ENCODE peak calls at places on chromosome 7, in nine cellular contexts. J is hypothalamus; Z is dorsolateral prefrontal cortex; I is activated T-cell treated with anti-CD3 and anti-CD28 coated beads, Interleukin-2, amount 50 U/mL, for 24 hours; M is kidney tubule cell; F is ELF-1; L is ovary; N is occipital lobe; S is Kasumi-1. E is an unnamed sample.

GRCh38 chr7:29606287-29606721 is 42.7 kb downstream of the PRR15 start:
- DNase-seq in J (no peak), Z (no peak), I (no peak), M (no peak), F (peak), L (no peak), N (no peak), S (no peak), E (no peak)

GRCh38 chr7:139777948-139778841 is at the start of gene HIPK2:
- DNase-seq in J (peak), Z (peak), I (peak), M (peak), F (peak), L (peak), N (peak), S (peak), E (peak)

GRCh38 chr7:147014596-147014995 is 898.0 kb downstream of the CNTNAP2 start:
- DNase-seq in J (no peak), Z (no peak), I (no peak), M (no peak), F (no peak), L (no peak), N (no peak), S (no peak), E (no peak)

GRCh38 chr7:2732959-2733584 is 45.1 kb downstream of the AMZ1 start:
- DNase-seq in J (no peak), Z (no peak), I (peak), M (peak), F (peak), L (peak), N (no peak), S (peak), E (peak)

GRCh38 chr7:1055084-1055450 is 10.7 kb downstream of the GPR146 start:
- DNase-seq in J (peak), Z (peak), I (peak), M (no peak), F (peak), L (peak), N (peak), S (no peak), E (no peak)

GRCh38 chr7:78448915-78449314 is 650.3 kb downstream of the PHTF2 start:
- DNase-seq in J (no peak), Z (no peak), I (no peak), M (no peak), F (no peak), L (no peak), N (no peak), S (no peak), E (no peak)

GRCh38 chr7:50826371-50827172 is 43.9 kb upstream of the GRB10 start:
- DNase-seq in J (no peak), Z (no peak), I (peak), M (peak), F (no peak), L (no peak), N (no peak), S (no peak), E (no peak)

GRCh38 chr7:136339464-136339863 is 362.3 kb upstream of the MTPN start:
- DNase-seq in J (no peak), Z (no peak), I (no peak), M (peak), F (no peak), L (no peak), N (no peak), S (no peak), E (no peak)

GRCh38 chr7:29495618-29496017 is 68.0 kb upstream of the PRR15 start:
- DNase-seq in J (no peak), Z (no peak), I (no peak), M (no peak), F (peak), L (no peak), N (no peak), S (no peak), E (no peak)

GRCh38 chr7:77315102-77315501 is 101.0 kb downstream of the GSAP start:
- DNase-seq in J (no peak), Z (no peak), I (no peak), M (no peak), F (no peak), L (no peak), N (no peak), S (no peak), E (no peak)

GRCh38 chr7:128361463-128362441 is at the start of gene PRRT4:
- DNase-seq in J (no peak), Z (peak), I (peak), M (peak), F (peak), L (peak), N (peak), S (peak), E (no peak)

GRCh38 chr7:44087914-44088838 is 5.8 kb upstream of the POLM start:
- DNase-seq in J (no peak), Z (peak), I (no peak), M (peak), F (no peak), L (peak), N (no peak), S (no peak), E (no peak)

GRCh38 chr7:1447551-1448244 is 11.6 kb downstream of the MICALL2 start:
- DNase-seq in J (peak), Z (peak), I (no peak), M (no peak), F (no peak), L (no peak), N (peak), S (no peak), E (no peak)

GRCh38 chr7:36280840-36281812 is 108.5 kb upstream of the ANLN start:
- DNase-seq in J (peak), Z (peak), I (no peak), M (peak), F (peak), L (peak), N (peak), S (no peak), E (peak)

GRCh38 chr7:38222481-38223096 is 44.5 kb downstream of the STARD3NL start:
- DNase-seq in J (no peak), Z (no peak), I (no peak), M (peak), F (no peak), L (no peak), N (no peak), S (peak), E (no peak)

GRCh38 chr7:157962458-157963306 is 624.9 kb downstream of the PTPRN2 start:
- DNase-seq in J (no peak), Z (no peak), I (no peak), M (no peak), F (no peak), L (no peak), N (no peak), S (no peak), E (no peak)

GRCh38 chr7:83532229-83532628 is 116.7 kb downstream of the SEMA3E start:
- DNase-seq in J (no peak), Z (no peak), I (no peak), M (peak), F (no peak), L (no peak), N (no peak), S (no peak), E (no peak)

GRCh38 chr7:4631664-4632171 is 50.4 kb upstream of the FOXK1 start:
- DNase-seq in J (peak), Z (peak), I (no peak), M (peak), F (peak), L (peak), N (peak), S (no peak), E (peak)

GRCh38 chr7:22853138-22853537 is 30.5 kb upstream of the TOMM7 start:
- DNase-seq in J (no peak), Z (no peak), I (no peak), M (no peak), F (no peak), L (no peak), N (no peak), S (no peak), E (no peak)

GRCh38 chr7:158239290-158239981 is 348.2 kb downstream of the PTPRN2 start:
- DNase-seq in J (no peak), Z (no peak), I (no peak), M (no peak), F (peak), L (no peak), N (no peak), S (no peak), E (no peak)

GRCh38 chr7:128459394-128459878 is 3.8 kb downstream of the HILPDA start:
- DNase-seq in J (peak), Z (peak), I (peak), M (peak), F (peak), L (peak), N (peak), S (peak), E (no peak)

GRCh38 chr7:132865766-132866531 is 215.9 kb downstream of the CHCHD3 start:
- DNase-seq in J (no peak), Z (no peak), I (no peak), M (peak), F (no peak), L (no peak), N (no peak), S (no peak), E (no peak)

GRCh38 chr7:17474724-17475344 is 176.4 kb downstream of the AHR start:
- DNase-seq in J (no peak), Z (no peak), I (no peak), M (peak), F (peak), L (no peak), N (no peak), S (no peak), E (no peak)

GRCh38 chr7:44377681-44378421 is 52.5 kb upstream of the CAMK2B start:
- DNase-seq in J (no peak), Z (no peak), I (no peak), M (no peak), F (no peak), L (no peak), N (no peak), S (no peak), E (no peak)

GRCh38 chr7:138243430-138243829 is 167.2 kb downstream of the AKR1D1 start:
- DNase-seq in J (no peak), Z (no peak), I (no peak), M (no peak), F (peak), L (no peak), N (no peak), S (no peak), E (no peak)

GRCh38 chr7:92135100-92135429 is 788 bp upstream of the CYP51A1 start:
- DNase-seq in J (no peak), Z (peak), I (no peak), M (peak), F (no peak), L (peak), N (peak), S (peak), E (peak)

GRCh38 chr7:104123786-104124185 is 84.0 kb downstream of the ORC5 start:
- DNase-seq in J (no peak), Z (no peak), I (no peak), M (peak), F (no peak), L (no peak), N (no peak), S (no peak), E (no peak)

GRCh38 chr7:106222545-106222944 is 62.2 kb downstream of the NAMPT start:
- DNase-seq in J (no peak), Z (no peak), I (no peak), M (no peak), F (no peak), L (no peak), N (no peak), S (no peak), E (no peak)

GRCh38 chr7:832292-832967 is at the start of gene SUN1:
- DNase-seq in J (no peak), Z (no peak), I (peak), M (peak), F (no peak), L (no peak), N (no peak), S (no peak), E (no peak)

GRCh38 chr7:47472444-47473157 is 109.3 kb downstream of the TNS3 start:
- DNase-seq in J (no peak), Z (no peak), I (no peak), M (no peak), F (no peak), L (no peak), N (no peak), S (no peak), E (no peak)